ENCODE peak calls at places on chromosomes 3 and 15, in four cellular contexts. I is HepG2, B is GM12878, V is K562. J is an unnamed sample.
A peak's percentile ranks its signal among the peaks of the same experiment; 100 is the strongest.

GRCh38 chr3:54358969-54359648 is 236.8 kb downstream of the CACNA2D3 start:
- DNase-seq in B (no peak), I (no peak), V (no peak), J (no peak)

GRCh38 chr3:146382386-146382785 is 87.0 kb downstream of the PLSCR2 start:
- DNase-seq in B (no peak), I (peak; percentile 5), V (no peak), J (peak; percentile 7)

GRCh38 chr3:110165344-110165743 is 828.0 kb upstream of the DPPA4 start:
- DNase-seq in V (no peak), B (no peak), I (no peak), J (no peak)

GRCh38 chr3:87227835-87228144 is 681 bp downstream of the CHMP2B start:
- DNase-seq in I (peak; percentile 1), V (no peak), B (no peak), J (no peak)

GRCh38 chr15:62868507-62868906 is 174.0 kb upstream of the TPM1 start:
- DNase-seq in I (no peak), B (no peak), V (no peak), J (no peak)

GRCh38 chr3:126798521-126798920 is 94.5 kb downstream of the CHCHD6 start:
- DNase-seq in B (no peak), I (no peak), V (no peak), J (no peak)

GRCh38 chr3:112333002-112333385 is at the start of gene CD200:
- DNase-seq in B (no peak), V (no peak), I (no peak), J (no peak)

GRCh38 chr15:73838795-73839565 is 34.4 kb upstream of the TBC1D21 start:
- DNase-seq in V (no peak), I (no peak), B (no peak), J (no peak)

GRCh38 chr15:89870688-89871288 is 23.0 kb downstream of the AP3S2 start:
- DNase-seq in V (no peak), I (no peak), B (no peak), J (no peak)

GRCh38 chr3:125163739-125164601 is 48.6 kb downstream of the SLC12A8 start:
- DNase-seq in B (no peak), V (peak; percentile 41), I (peak; percentile 31), J (no peak)

GRCh38 chr15:63065262-63066234 is 23.0 kb downstream of the TPM1 start:
- DNase-seq in V (no peak), B (no peak), I (no peak), J (no peak)

GRCh38 chr3:35194666-35195065 is 444.7 kb upstream of the ARPP21 start:
- DNase-seq in I (no peak), V (no peak), B (no peak), J (no peak)

GRCh38 chr3:170144437-170144843 is 37.1 kb downstream of the PHC3 start:
- DNase-seq in B (peak; percentile 65), I (no peak), V (no peak), J (no peak)

GRCh38 chr3:95172549-95172948 is 1109.7 kb downstream of the NSUN3 start:
- DNase-seq in I (no peak), V (no peak), B (no peak), J (no peak)

GRCh38 chr15:44738340-44738984 is 2.1 kb downstream of the TRIM69 start:
- DNase-seq in V (peak; percentile 43), I (peak; percentile 47), B (no peak), J (peak; percentile 28)

GRCh38 chr3:146701246-146701645 is 96.1 kb upstream of the PLSCR5 start:
- DNase-seq in B (no peak), V (no peak), I (no peak), J (no peak)

GRCh38 chr3:41199866-41200668 is 762 bp downstream of the CTNNB1 start:
- DNase-seq in B (no peak), V (peak; percentile 73), I (no peak), J (peak; percentile 26)

GRCh38 chr3:197463279-197463678 is 92.5 kb downstream of the BDH1 start:
- DNase-seq in I (no peak), V (no peak), B (no peak), J (no peak)

GRCh38 chr3:99250272-99250671 is 348.8 kb upstream of the DCBLD2 start:
- DNase-seq in I (no peak), B (no peak), V (no peak), J (no peak)

GRCh38 chr15:88608607-88609181 is 12.4 kb upstream of the AEN start:
- DNase-seq in V (no peak), B (no peak), I (no peak), J (no peak)
- TF ChIP-seq BHLHE40 in V (no peak), B (no peak), I (no peak), J (no peak)

DNA sequence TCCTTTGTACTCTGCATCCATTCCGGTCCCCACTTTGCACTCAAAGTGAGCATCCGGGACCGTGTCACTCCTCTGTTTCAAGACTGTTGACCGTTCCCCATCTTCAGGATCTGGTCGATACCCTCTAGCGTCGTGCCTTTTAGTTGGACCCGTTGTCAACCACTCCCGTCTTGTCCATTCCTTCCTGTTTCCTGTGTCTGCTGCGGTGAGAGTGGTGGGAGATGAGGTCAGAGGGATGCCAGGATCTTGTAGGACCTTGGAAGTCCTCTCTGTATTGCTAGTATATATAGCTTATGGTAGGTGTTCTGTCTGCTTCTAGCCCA is 624 bp downstream of the BRK1 start:
- DNase-seq in I (peak; percentile 28), V (peak; percentile 40), B (no peak), J (no peak)
- TF ChIP-seq FOXK2 in I (no peak), V (no peak), B (no peak), J (no peak)

DNA sequence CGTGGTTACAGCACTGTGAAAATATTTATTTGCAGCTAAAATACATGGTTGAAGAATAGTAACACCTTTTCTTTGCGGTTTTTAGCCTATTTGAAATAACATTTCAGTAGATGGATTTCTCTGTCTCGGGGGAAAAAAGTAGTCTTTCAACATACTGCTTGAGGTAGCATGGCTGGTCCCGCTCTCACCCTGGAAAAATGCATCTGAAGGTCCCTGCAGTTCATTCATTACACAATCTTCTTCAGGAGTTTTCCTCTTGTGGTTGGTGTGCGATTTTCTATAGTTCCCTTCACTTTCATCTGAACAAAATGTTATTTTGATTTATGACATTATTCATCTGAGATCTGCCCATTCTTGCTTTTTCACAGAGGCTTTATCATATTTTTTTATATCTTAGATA is 75.9 kb downstream of the STRIT1 start:
- DNase-seq in B (no peak), V (no peak), I (no peak), J (no peak)
- TF ChIP-seq BHLHE40 in B (no peak), V (no peak), I (no peak), J (no peak)

GRCh38 chr3:141057436-141057835 is 6.3 kb downstream of the SPSB4 start:
- DNase-seq in B (no peak), I (no peak), V (no peak), J (no peak)

GRCh38 chr3:141058996-141059395 is 7.8 kb downstream of the SPSB4 start:
- DNase-seq in I (no peak), V (no peak), B (no peak), J (no peak)

GRCh38 chr3:141057951-141058800 is 7.0 kb downstream of the SPSB4 start:
- DNase-seq in I (no peak), V (no peak), B (no peak), J (no peak)

GRCh38 chr3:141059816-141060215 is 8.7 kb downstream of the SPSB4 start:
- DNase-seq in I (no peak), V (no peak), B (no peak), J (no peak)

GRCh38 chr3:141060287-141060686 is 9.1 kb downstream of the SPSB4 start:
- DNase-seq in B (no peak), I (no peak), V (no peak), J (no peak)
- TF ChIP-seq FOXK2 in B (no peak), I (no peak), V (no peak), J (no peak)

GRCh38 chr15:77015651-77016320 is 20.9 kb downstream of the PSTPIP1 start:
- DNase-seq in B (no peak), V (no peak), I (no peak), J (no peak)
- TF ChIP-seq BHLHE40 in B (no peak), V (no peak), I (no peak), J (no peak)

DNA sequence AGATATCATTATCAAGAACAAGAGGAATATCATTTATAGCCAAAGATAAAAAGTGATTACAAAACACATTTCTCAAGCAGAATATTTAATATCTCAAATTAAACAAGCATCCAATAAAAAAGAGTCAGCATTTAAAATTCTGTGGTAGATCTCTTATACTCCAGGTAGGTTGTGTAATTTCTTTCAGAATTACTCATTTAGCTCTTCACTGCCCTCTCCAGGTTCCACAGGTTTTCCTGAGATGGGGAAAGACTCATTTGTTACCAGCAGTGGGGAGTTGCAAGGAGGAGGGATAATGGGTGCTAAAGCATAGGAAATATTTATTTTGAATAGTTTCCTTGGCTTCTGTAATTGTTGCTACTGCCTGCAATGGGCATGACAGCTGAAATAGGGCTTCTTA is 83.1 kb upstream of the RASGRP1 start:
- DNase-seq in B (no peak), I (peak; percentile 13), V (no peak), J (no peak)
- TF ChIP-seq FOXK2 in B (no peak), I (no peak), V (no peak), J (no peak)

GRCh38 chr15:75234191-75234810 is 23.8 kb upstream of the GOLGA6C start:
- DNase-seq in I (no peak), V (no peak), B (no peak), J (no peak)

GRCh38 chr15:75238150-75238549 is 20.0 kb upstream of the GOLGA6C start:
- DNase-seq in I (no peak), V (peak; percentile 2), B (no peak), J (no peak)

GRCh38 chr15:75235051-75235673 is 23.0 kb upstream of the GOLGA6C start:
- DNase-seq in V (no peak), I (no peak), B (no peak), J (no peak)

GRCh38 chr15:75235760-75236729 is 22.1 kb upstream of the GOLGA6C start:
- DNase-seq in B (no peak), V (no peak), I (no peak), J (no peak)

DNA sequence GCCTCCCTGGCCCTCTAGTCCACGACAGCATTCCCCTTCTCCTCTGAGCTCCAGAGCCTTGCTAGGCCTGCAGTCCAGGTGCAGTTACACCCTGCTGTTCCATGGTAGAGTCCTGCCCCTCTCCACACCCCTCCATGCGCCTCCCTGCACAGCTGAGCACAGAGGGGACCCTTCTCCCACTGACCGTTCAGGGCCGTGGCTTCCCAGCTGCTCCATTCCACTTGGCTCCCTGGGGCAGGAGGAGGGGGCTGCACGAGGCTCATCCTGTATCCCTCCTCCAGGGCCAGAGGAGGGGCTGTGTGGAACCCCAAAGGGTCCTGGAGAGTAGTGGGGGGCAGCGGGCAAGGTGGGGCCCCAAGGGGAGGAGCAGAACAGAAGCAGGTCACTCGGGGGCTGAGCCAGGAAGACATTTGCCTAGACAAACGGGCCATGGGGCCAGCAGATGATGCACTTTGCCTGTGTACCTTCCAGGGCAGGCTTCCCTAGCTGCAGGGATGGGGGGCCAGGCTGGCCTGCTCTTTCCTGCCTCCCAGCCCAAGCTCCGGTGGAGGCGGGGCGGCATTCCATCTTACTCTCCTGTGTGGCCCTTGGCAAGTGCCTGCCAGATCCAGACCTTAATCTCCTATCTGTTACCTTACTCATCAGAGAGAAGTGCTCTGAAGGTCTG is 20.7 kb upstream of the GOLGA6C start:
- DNase-seq in B (no peak), V (no peak), I (no peak), J (no peak)
- TF ChIP-seq BHLHE40 in B (no peak), V (no peak), I (no peak), J (no peak)

J was measured in HEK293T.